ENCODE peak calls at places on chromosomes 4 and X, in seven cellular contexts. P, L, V, M, Z, J and B are unnamed samples.
A peak's percentile ranks its signal among the peaks of the same experiment; 100 is the strongest.

GRCh38 chr4:83830138-83830537 is 294.2 kb downstream of the GPAT3 start:
- DNase-seq in V (no peak), J (no peak), P (no peak), M (no peak), Z (no peak), L (no peak), B (no peak)

GRCh38 chr4:8163026-8163425 is 4.4 kb upstream of the ABLIM2 start:
- DNase-seq in V (no peak), M (no peak), Z (no peak), J (no peak), L (no peak), P (no peak), B (no peak)

GRCh38 chrX:80663331-80663730 is 146.3 kb downstream of the BRWD3 start:
- DNase-seq in Z (no peak), J (no peak), M (no peak), V (no peak), P (no peak), L (no peak), B (no peak)

GRCh38 chr4:120704529-120704928 is 218.0 kb downstream of the PRDM5 start:
- DNase-seq in L (no peak), M (no peak), P (no peak), J (no peak), V (no peak), Z (no peak), B (no peak)

GRCh38 chrX:44975666-44976263 is 102.8 kb downstream of the KDM6A start:
- DNase-seq in L (no peak), P (no peak), J (no peak), V (peak; percentile 50), M (peak; percentile 36), Z (no peak), B (no peak)

GRCh38 chrX:136168929-136169735 is 21.8 kb downstream of the FHL1 start:
- DNase-seq in V (no peak), M (peak; percentile 57), Z (peak; percentile 69), L (peak; percentile 43), J (no peak), P (no peak), B (no peak)

GRCh38 chrX:21806691-21807090 is 32.7 kb upstream of the MBTPS2 start:
- DNase-seq in M (no peak), J (no peak), V (no peak), L (no peak), Z (no peak), P (no peak), B (no peak)

GRCh38 chr4:89640620-89641366 is 196.2 kb downstream of the SNCA start:
- DNase-seq in M (peak; percentile 6), L (peak; percentile 80), J (no peak), Z (peak; percentile 65), P (peak; percentile 68), V (peak; percentile 80), B (peak; percentile 42)

GRCh38 chrX:50594788-50595187 is 124.2 kb upstream of the DGKK start:
- DNase-seq in Z (no peak), L (peak; percentile 55), V (no peak), J (no peak), P (no peak), M (no peak), B (no peak)

GRCh38 chr4:159484861-159485260 is 382.0 kb downstream of the RAPGEF2 start:
- DNase-seq in J (no peak), L (no peak), M (no peak), V (no peak), P (no peak), Z (no peak), B (no peak)

GRCh38 chr4:10495651-10496050 is 38.4 kb upstream of the ZNF518B start:
- DNase-seq in J (no peak), Z (no peak), M (peak; percentile 10), L (no peak), P (no peak), V (no peak), B (no peak)

GRCh38 chrX:153446636-153446936 is 730 bp upstream of the TREX2 start:
- DNase-seq in L (no peak), P (no peak), J (no peak), M (no peak), Z (no peak), V (no peak), B (no peak)

GRCh38 chr4:52945499-52945898 is 83.4 kb downstream of the RASL11B start:
- DNase-seq in V (no peak), J (no peak), Z (no peak), M (no peak), L (no peak), P (no peak), B (no peak)

GRCh38 chrX:154486396-154487207 is at the start of gene UBL4A:
- DNase-seq in L (peak; percentile 55), P (peak; percentile 12), V (no peak), M (peak; percentile 69), J (no peak), Z (peak; percentile 86), B (peak; percentile 88)

GRCh38 chr4:7195546-7196282 is 3.4 kb downstream of the SORCS2 start:
- DNase-seq in L (no peak), V (no peak), J (no peak), M (no peak), Z (no peak), P (no peak), B (no peak)

GRCh38 chr4:24794111-24794860 is 1.1 kb upstream of the SOD3 start:
- DNase-seq in J (no peak), Z (no peak), M (no peak), P (no peak), V (no peak), L (no peak), B (no peak)

GRCh38 chr4:77564231-77564630 is 41.4 kb upstream of the CXCL13 start:
- DNase-seq in J (no peak), P (no peak), L (no peak), Z (no peak), M (no peak), V (no peak), B (peak; percentile 85)

GRCh38 chr4:38674206-38675144 is 10.5 kb downstream of the KLF3 start:
- DNase-seq in Z (peak; percentile 26), V (peak; percentile 31), J (no peak), L (no peak), M (no peak), P (no peak), B (peak; percentile 13)

GRCh38 chr4:152052431-152053057 is 291.7 kb upstream of the GATB start:
- DNase-seq in P (no peak), Z (no peak), V (no peak), M (no peak), L (no peak), J (no peak), B (no peak)

GRCh38 chrX:46912673-46913491 is 661 bp downstream of the JADE3 start:
- DNase-seq in Z (peak; percentile 86), P (no peak), L (peak; percentile 60), M (peak; percentile 22), V (peak; percentile 39), J (no peak), B (peak; percentile 60)

GRCh38 chrX:107985032-107985431 is 2.9 kb upstream of the TEX13B start:
- DNase-seq in P (no peak), J (no peak), M (no peak), Z (no peak), V (no peak), L (no peak), B (no peak)

GRCh38 chr4:182143822-182144620 is 99.2 kb upstream of the TENM3 start:
- DNase-seq in M (no peak), P (no peak), Z (peak; percentile 84), L (peak; percentile 81), V (no peak), J (no peak), B (peak; percentile 72)

GRCh38 chr4:109764376-109764775 is 34.5 kb upstream of the PLA2G12A start:
- DNase-seq in M (no peak), V (no peak), Z (no peak), L (no peak), J (no peak), P (no peak), B (no peak)

GRCh38 chr4:27861802-27862201 is 1001.2 kb downstream of the STIM2 start:
- DNase-seq in V (no peak), P (no peak), Z (no peak), L (no peak), J (no peak), M (no peak), B (no peak)
- TF ChIP-seq JUND in V (no peak), P (no peak), Z (no peak), L (no peak), J (peak; percentile 71), M (no peak), B (no peak)

GRCh38 chrX:9561199-9561598 is 96.3 kb downstream of the TBL1X start:
- DNase-seq in J (no peak), L (no peak), M (no peak), V (no peak), P (no peak), Z (no peak), B (no peak)

GRCh38 chrX:9558615-9559014 is 93.8 kb downstream of the TBL1X start:
- DNase-seq in P (no peak), L (no peak), J (no peak), Z (no peak), M (no peak), V (no peak), B (no peak)

GRCh38 chrX:9560219-9560618 is 95.4 kb downstream of the TBL1X start:
- DNase-seq in M (no peak), V (no peak), P (no peak), Z (no peak), J (no peak), L (no peak), B (no peak)

GRCh38 chrX:9555354-9555753 is 90.5 kb downstream of the TBL1X start:
- DNase-seq in M (no peak), J (no peak), P (no peak), V (no peak), Z (no peak), L (no peak), B (no peak)

GRCh38 chrX:9557508-9557907 is 92.7 kb downstream of the TBL1X start:
- DNase-seq in J (no peak), M (no peak), P (no peak), V (peak; percentile 64), L (no peak), Z (no peak), B (no peak)
- TF ChIP-seq JUND in J (no peak), M (no peak), P (no peak), V (no peak), L (no peak), Z (no peak), B (no peak)

GRCh38 chr4:185567828-185568442 is 32.6 kb upstream of the PDLIM3 start:
- DNase-seq in L (no peak), M (no peak), J (no peak), P (no peak), Z (no peak), V (peak; percentile 80), B (no peak)
- TF ChIP-seq JUND in L (no peak), M (no peak), J (no peak), P (no peak), Z (no peak), V (no peak), B (no peak)

DNA sequence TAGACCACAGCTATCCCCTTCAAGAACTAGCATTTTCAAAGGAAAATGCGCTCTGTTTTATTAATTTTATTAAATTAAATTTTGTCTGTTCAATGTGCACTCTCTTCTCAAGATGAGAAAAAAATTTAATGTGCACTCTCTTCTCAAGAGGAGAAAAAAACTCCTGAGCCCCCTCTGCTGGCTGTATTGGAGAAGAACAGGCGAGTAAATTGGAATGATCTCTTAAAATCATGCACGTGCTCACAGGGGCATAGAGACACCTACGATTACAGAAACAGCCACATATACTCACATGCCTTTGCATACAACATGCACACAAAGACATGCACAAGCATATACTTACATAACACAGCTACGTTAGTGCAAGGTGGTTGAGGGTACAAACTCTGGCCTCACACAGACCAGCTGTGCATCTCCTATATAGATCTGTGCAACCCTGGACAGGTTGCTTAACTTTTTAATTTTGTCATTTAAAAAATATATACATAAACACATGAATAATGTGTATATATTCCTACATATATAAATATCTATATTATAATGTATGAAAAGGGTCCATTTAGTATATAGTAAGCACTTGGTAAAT is 176.2 kb upstream of the CXorf66 start:
- DNase-seq in M (peak; percentile 48), P (peak; percentile 2), Z (peak; percentile 44), J (peak; percentile 3), L (peak; percentile 55), V (peak; percentile 8), B (peak; percentile 47)
- TF ChIP-seq JUND in M (no peak), P (no peak), Z (no peak), J (no peak), L (no peak), V (no peak), B (no peak)